ENCODE peak calls at places on chromosomes 3 and 15, in eight cellular contexts. G is activated CD4-positive, alpha-beta T cell treated with anti-CD3 and anti-CD28 coated beads, Interleukin-2, amount 10 ng/mL, durations not matched to agents 7 days and 5 days; S is CD4-positive, CD25-positive, alpha-beta regulatory T cell; R is stimulated activated CD4-positive, alpha-beta T cell treated with anti-CD3 and anti-CD28 coated beads, Interleukin-2, amount 100 ng/mL, for 24 hours; L is EL; N is HTR-8/SVneo; A is GM23248; V is psoas muscle. H is an unnamed sample.

GRCh38 chr3:114623420-114624046 is 329.7 kb downstream of the TIGIT start:
- DNase-seq in G (no peak), S (no peak), R (no peak), L (peak), N (no peak), A (peak), V (no peak), H (peak)

GRCh38 chr15:70593795-70594194 is 169.6 kb downstream of the UACA start:
- DNase-seq in G (no peak), S (no peak), R (no peak), L (no peak), N (no peak), A (no peak), V (no peak), H (no peak)

GRCh38 chr15:57747206-57747605 is 40.7 kb downstream of the POLR2M start:
- DNase-seq in G (peak), S (peak), R (peak), L (no peak), N (no peak), A (no peak), V (peak), H (no peak)

GRCh38 chr3:66418432-66419052 is 82.3 kb downstream of the LRIG1 start:
- DNase-seq in G (no peak), S (no peak), R (no peak), L (no peak), N (no peak), A (no peak), V (peak), H (no peak)

GRCh38 chr3:52038227-52038626 is 18.1 kb downstream of the DUSP7 start:
- DNase-seq in G (no peak), S (no peak), R (no peak), L (no peak), N (no peak), A (no peak), V (no peak), H (no peak)

GRCh38 chr3:95971573-95971972 is 842.8 kb upstream of the EPHA6 start:
- DNase-seq in G (no peak), S (no peak), R (no peak), L (no peak), N (no peak), A (peak), V (no peak), H (no peak)

GRCh38 chr3:196454935-196455334 is 22.7 kb upstream of the UBXN7 start:
- DNase-seq in G (no peak), S (no peak), R (no peak), L (peak), N (no peak), A (peak), V (peak), H (peak)

GRCh38 chr15:67548862-67549651 is 6.6 kb downstream of the MAP2K5 start:
- DNase-seq in G (no peak), S (no peak), R (no peak), L (no peak), N (no peak), A (peak), V (no peak), H (no peak)

GRCh38 chr3:187748050-187748481 is 2.8 kb upstream of the BCL6 start:
- DNase-seq in G (peak), S (peak), R (peak), L (peak), N (peak), A (peak), V (peak), H (peak)

GRCh38 chr3:114447545-114447944 is 153.7 kb downstream of the TIGIT start:
- DNase-seq in G (no peak), S (no peak), R (no peak), L (no peak), N (no peak), A (no peak), V (no peak), H (no peak)

GRCh38 chr15:67021455-67021854 is 43.9 kb upstream of the SMAD3 start:
- DNase-seq in G (no peak), S (no peak), R (no peak), L (peak), N (no peak), A (no peak), V (no peak), H (peak)

GRCh38 chr15:98760112-98760826 is 111.9 kb downstream of the IGF1R start:
- DNase-seq in G (no peak), S (no peak), R (no peak), L (no peak), N (no peak), A (peak), V (no peak), H (no peak)